ENCODE peak calls at places on chromosomes 4 and X, in seven cellular contexts. M is AG20443; L is GM10248; N is CD8-positive, alpha-beta memory T cell; F is ascending aorta; G is gastrocnemius medialis; Q is GM20000. S is an unnamed sample.

GRCh38 chr4:141311805-141312204 is 91.1 kb downstream of the ZNF330 start:
- DNase-seq in F (no peak), N (no peak), Q (no peak), M (no peak), L (no peak), G (no peak), S (no peak)

GRCh38 chr4:22473268-22473667 is 42.6 kb downstream of the ADGRA3 start:
- DNase-seq in M (peak; percentile 24), L (no peak), G (no peak), Q (no peak), N (no peak), F (no peak), S (no peak)

GRCh38 chr4:77040265-77040664 is 35.5 kb downstream of the CCNI start:
- DNase-seq in Q (no peak), F (no peak), M (peak; percentile 34), L (no peak), G (no peak), N (no peak), S (no peak)

GRCh38 chr4:139540637-139541036 is 15.4 kb downstream of the SETD7 start:
- DNase-seq in F (no peak), N (no peak), L (no peak), M (peak; percentile 25), Q (no peak), G (no peak), S (no peak)

GRCh38 chr4:183426507-183426906 is 17.9 kb upstream of the CDKN2AIP start:
- DNase-seq in M (no peak), G (no peak), N (no peak), Q (no peak), L (no peak), F (no peak), S (no peak)

GRCh38 chrX:95058815-95059214 is 1384.8 kb downstream of the FAM133A start:
- DNase-seq in L (no peak), N (no peak), Q (no peak), M (peak; percentile 32), G (no peak), F (no peak), S (no peak)

GRCh38 chr4:41102360-41103092 is 111.8 kb downstream of the APBB2 start:
- DNase-seq in L (no peak), Q (no peak), G (no peak), F (no peak), M (no peak), N (no peak), S (no peak)

GRCh38 chr4:3406021-3406420 is 35.7 kb upstream of the HGFAC start:
- DNase-seq in N (no peak), Q (no peak), L (no peak), G (no peak), F (no peak), M (no peak), S (no peak)

GRCh38 chr4:19193274-19193962 is 1058.3 kb upstream of the SLIT2 start:
- DNase-seq in Q (no peak), G (no peak), M (no peak), L (no peak), F (no peak), N (no peak), S (no peak)

GRCh38 chrX:15973941-15974340 is 119.3 kb upstream of the AP1S2 start:
- DNase-seq in Q (no peak), F (no peak), N (no peak), M (peak; percentile 5), G (peak; percentile 21), L (no peak), S (no peak)

GRCh38 chrX:112851161-112851779 is 10.6 kb upstream of the AMOT start:
- DNase-seq in Q (peak; percentile 63), G (no peak), L (peak; percentile 61), M (no peak), N (no peak), F (no peak), S (no peak)

GRCh38 chrX:99820197-99820596 is 589.9 kb downstream of the PCDH19 start:
- DNase-seq in M (no peak), F (no peak), N (no peak), Q (no peak), L (no peak), G (no peak), S (no peak)

GRCh38 chr4:5280845-5281244 is 229.6 kb downstream of the STK32B start:
- DNase-seq in L (no peak), N (no peak), F (no peak), Q (no peak), G (no peak), M (no peak), S (no peak)

GRCh38 chrX:129606918-129607317 is 47.8 kb downstream of the APLN start:
- DNase-seq in L (peak; percentile 71), N (peak; percentile 43), Q (peak; percentile 37), F (no peak), M (peak; percentile 61), G (no peak), S (peak; percentile 85)

GRCh38 chr4:185700635-185701034 is 111.4 kb downstream of the SORBS2 start:
- DNase-seq in M (no peak), G (no peak), L (no peak), Q (no peak), F (no peak), N (no peak), S (no peak)

GRCh38 chrX:7062276-7062675 is 85.2 kb upstream of the STS start:
- DNase-seq in L (no peak), Q (no peak), G (no peak), N (no peak), F (no peak), M (no peak), S (no peak)

GRCh38 chr4:157271166-157271869 is 50.8 kb downstream of the GRIA2 start:
- DNase-seq in F (no peak), M (peak; percentile 7), G (no peak), L (no peak), Q (no peak), N (no peak), S (no peak)

GRCh38 chrX:123833387-123833786 is 26.5 kb upstream of the XIAP start:
- DNase-seq in L (peak; percentile 65), M (peak; percentile 44), G (peak; percentile 36), F (no peak), Q (peak; percentile 48), N (peak; percentile 36), S (peak; percentile 86)

GRCh38 chr4:169079942-169080827 is 70.1 kb upstream of the CBR4 start:
- DNase-seq in M (no peak), G (peak; percentile 22), N (no peak), L (peak; percentile 61), F (no peak), Q (peak; percentile 55), S (no peak)

GRCh38 chrX:134484039-134484438 is 24.1 kb downstream of the HPRT1 start:
- DNase-seq in M (peak; percentile 9), L (no peak), G (no peak), Q (no peak), N (no peak), F (no peak), S (peak; percentile 73)

GRCh38 chr4:113760094-113760851 is 1.3 kb downstream of the CAMK2D start:
- DNase-seq in L (no peak), F (no peak), N (peak; percentile 4), G (peak; percentile 56), Q (no peak), M (peak; percentile 10), S (peak; percentile 86)

GRCh38 chr4:6742507-6742906 is 26.5 kb downstream of the BLOC1S4 start:
- DNase-seq in Q (no peak), M (no peak), F (no peak), G (no peak), N (no peak), L (no peak), S (no peak)

GRCh38 chrX:88604433-88605221 is 142.4 kb upstream of the CPXCR1 start:
- DNase-seq in L (no peak), M (no peak), Q (no peak), F (no peak), N (no peak), G (no peak), S (no peak)

GRCh38 chr4:15657366-15657765 is 2.2 kb upstream of the FBXL5 start:
- DNase-seq in Q (no peak), M (no peak), G (no peak), N (no peak), F (no peak), L (no peak), S (no peak)

GRCh38 chr4:102610007-102610406 is 108.8 kb downstream of the NFKB1 start:
- DNase-seq in N (no peak), M (no peak), L (no peak), Q (no peak), F (no peak), G (no peak), S (peak; percentile 64)

GRCh38 chr4:154349829-154350228 is 141.8 kb downstream of the DCHS2 start:
- DNase-seq in Q (peak; percentile 7), G (no peak), M (no peak), L (no peak), N (no peak), F (no peak), S (peak; percentile 66)

GRCh38 chr4:25466966-25467697 is 90.1 kb downstream of the ANAPC4 start:
- DNase-seq in F (no peak), M (no peak), N (no peak), Q (no peak), L (no peak), G (no peak), S (no peak)

GRCh38 chr4:2516635-2517034 is 19.8 kb upstream of the FAM193A start:
- DNase-seq in N (no peak), F (no peak), Q (no peak), L (no peak), M (no peak), G (no peak), S (no peak)

GRCh38 chrX:14032383-14032782 is 2.7 kb upstream of the GEMIN8 start:
- DNase-seq in L (no peak), G (no peak), Q (peak; percentile 32), M (no peak), N (peak; percentile 48), F (no peak), S (peak; percentile 91)

GRCh38 chrX:129323115-129323514 is 200.2 kb downstream of the SMARCA1 start:
- DNase-seq in Q (no peak), L (no peak), G (no peak), M (peak; percentile 3), F (no peak), N (no peak), S (no peak)

GRCh38 chrX:77899081-77899828 is at the start of gene COX7B:
- DNase-seq in N (peak; percentile 55), Q (peak; percentile 49), F (no peak), M (peak; percentile 66), G (peak; percentile 77), L (peak; percentile 59), S (peak; percentile 97)

GRCh38 chr4:7973545-7973981 is 33.9 kb upstream of the AFAP1 start:
- DNase-seq in G (no peak), Q (no peak), N (no peak), M (peak; percentile 66), L (no peak), F (no peak), S (no peak)

GRCh38 chr4:32798471-32798870 is 2078.3 kb downstream of the PCDH7 start:
- DNase-seq in M (no peak), N (no peak), F (no peak), L (no peak), Q (no peak), G (no peak), S (no peak)

GRCh38 chr4:125735107-125735506 is 420.4 kb downstream of the FAT4 start:
- DNase-seq in N (no peak), L (no peak), F (no peak), M (peak; percentile 78), G (no peak), Q (no peak), S (no peak)

GRCh38 chr4:89434364-89434988 is 126.9 kb upstream of the GPRIN3 start:
- DNase-seq in N (no peak), L (peak; percentile 20), Q (peak; percentile 28), F (no peak), G (no peak), M (peak; percentile 52), S (peak; percentile 81)

GRCh38 chrX:52341493-52341892 is 27.3 kb upstream of the XAGE2 start:
- DNase-seq in L (no peak), G (no peak), M (no peak), N (no peak), F (no peak), Q (no peak), S (no peak)

GRCh38 chr4:102449751-102450352 is 51.3 kb upstream of the NFKB1 start:
- DNase-seq in L (peak; percentile 58), M (peak; percentile 51), G (no peak), N (peak; percentile 34), F (no peak), Q (peak; percentile 51), S (peak; percentile 81)

GRCh38 chr4:41015031-41015675 is 199.2 kb downstream of the APBB2 start:
- DNase-seq in N (no peak), G (no peak), Q (no peak), F (no peak), L (no peak), M (no peak), S (no peak)